ENCODE peak calls at places on chromosomes 1 and 21, in four cellular contexts. One of them, this sample, is unnamed.

GRCh38 chr1:90550616-90551406 is 166.3 kb downstream of the BARHL2 start:
- DNase-seq in upper lobe of left lung: no peak
- DNase-seq in K562: no peak
- DNase-seq in breast epithelium: no peak
- DNase-seq in this sample: no peak

GRCh38 chr21:42878678-42878992 is 704 bp downstream of the WDR4 start:
- DNase-seq in upper lobe of left lung: no peak
- DNase-seq in K562: no peak
- DNase-seq in breast epithelium: no peak
- DNase-seq in this sample: no peak

GRCh38 chr1:30878016-30878415 is 30.5 kb downstream of the SDC3 start:
- DNase-seq in upper lobe of left lung: no peak
- DNase-seq in K562: no peak
- DNase-seq in breast epithelium: no peak
- DNase-seq in this sample: no peak

GRCh38 chr1:20609541-20609940 is 20.6 kb downstream of the CDA start:
- DNase-seq in upper lobe of left lung: no peak
- DNase-seq in K562: no peak
- DNase-seq in breast epithelium: no peak
- DNase-seq in this sample: no peak

GRCh38 chr1:87335175-87335992 is 6.7 kb downstream of the LMO4 start:
- DNase-seq in upper lobe of left lung: peak; percentile 82
- DNase-seq in K562: peak; percentile 85
- DNase-seq in breast epithelium: peak; percentile 62
- DNase-seq in this sample: no peak

GRCh38 chr1:153945131-153945794 is 1.3 kb downstream of the DENND4B start:
- DNase-seq in upper lobe of left lung: peak; percentile 79
- DNase-seq in K562: peak; percentile 77
- DNase-seq in breast epithelium: no peak
- DNase-seq in this sample: no peak

GRCh38 chr21:28754127-28754611 is 238.5 kb downstream of the LTN1 start:
- DNase-seq in upper lobe of left lung: no peak
- DNase-seq in K562: no peak
- DNase-seq in breast epithelium: no peak
- DNase-seq in this sample: peak; percentile 91

GRCh38 chr1:15153184-15153841 is at the start of gene TMEM51:
- DNase-seq in upper lobe of left lung: peak; percentile 83
- DNase-seq in K562: peak; percentile 55
- DNase-seq in breast epithelium: no peak
- DNase-seq in this sample: no peak

GRCh38 chr1:193355179-193355578 is 168.8 kb upstream of the B3GALT2 start:
- DNase-seq in upper lobe of left lung: no peak
- DNase-seq in K562: no peak
- DNase-seq in breast epithelium: no peak
- DNase-seq in this sample: no peak

GRCh38 chr1:110211503-110212164 is 1.5 kb downstream of the KCNC4 start:
- DNase-seq in upper lobe of left lung: no peak
- DNase-seq in K562: no peak
- DNase-seq in breast epithelium: no peak
- DNase-seq in this sample: no peak

GRCh38 chr1:43452789-43453441 is 816 bp downstream of the HYI start:
- DNase-seq in upper lobe of left lung: peak; percentile 61
- DNase-seq in K562: peak; percentile 40
- DNase-seq in breast epithelium: no peak
- DNase-seq in this sample: no peak

GRCh38 chr1:223682502-223682901 is 17.0 kb upstream of the CAPN8 start:
- DNase-seq in upper lobe of left lung: no peak
- DNase-seq in K562: no peak
- DNase-seq in breast epithelium: no peak
- DNase-seq in this sample: no peak

GRCh38 chr1:232142403-232143314 is 487.3 kb downstream of the SIPA1L2 start:
- DNase-seq in upper lobe of left lung: no peak
- DNase-seq in K562: no peak
- DNase-seq in breast epithelium: no peak
- DNase-seq in this sample: peak; percentile 77

GRCh38 chr1:64183985-64184440 is 19.4 kb upstream of the UBE2U start:
- DNase-seq in upper lobe of left lung: no peak
- DNase-seq in K562: no peak
- DNase-seq in breast epithelium: no peak
- DNase-seq in this sample: no peak

GRCh38 chr1:30422251-30422650 is 301.1 kb downstream of the MATN1 start:
- DNase-seq in upper lobe of left lung: no peak
- DNase-seq in K562: no peak
- DNase-seq in breast epithelium: peak; percentile 44
- DNase-seq in this sample: no peak

GRCh38 chr1:170640581-170640980 is 23.4 kb upstream of the PRRX1 start:
- DNase-seq in upper lobe of left lung: no peak
- DNase-seq in K562: no peak
- DNase-seq in breast epithelium: no peak
- DNase-seq in this sample: no peak

GRCh38 chr1:200846421-200846820 is 26.4 kb upstream of the GPR25 start:
- DNase-seq in upper lobe of left lung: no peak
- DNase-seq in K562: no peak
- DNase-seq in breast epithelium: no peak
- DNase-seq in this sample: no peak

GRCh38 chr1:52629021-52629643 is 3.8 kb upstream of the SHISAL2A start:
- DNase-seq in upper lobe of left lung: no peak
- DNase-seq in K562: no peak
- DNase-seq in breast epithelium: no peak
- DNase-seq in this sample: no peak

GRCh38 chr1:77375541-77375940 is 93.7 kb downstream of the AK5 start:
- DNase-seq in upper lobe of left lung: no peak
- DNase-seq in K562: no peak
- DNase-seq in breast epithelium: no peak
- DNase-seq in this sample: no peak

GRCh38 chr1:117512728-117513321 is 93.0 kb upstream of the TENT5C start:
- DNase-seq in upper lobe of left lung: no peak
- DNase-seq in K562: peak; percentile 32
- DNase-seq in breast epithelium: no peak
- DNase-seq in this sample: no peak

GRCh38 chr21:40120944-40121575 is 253.8 kb downstream of the PCP4 start:
- DNase-seq in upper lobe of left lung: no peak
- DNase-seq in K562: peak; percentile 20
- DNase-seq in breast epithelium: no peak
- DNase-seq in this sample: no peak
- TF ChIP-seq CTCF in upper lobe of left lung: peak; percentile 85
- TF ChIP-seq CTCF in K562: peak; percentile 23
- TF ChIP-seq CTCF in breast epithelium: peak; percentile 93
- TF ChIP-seq CTCF in this sample: peak; percentile 48

DNA sequence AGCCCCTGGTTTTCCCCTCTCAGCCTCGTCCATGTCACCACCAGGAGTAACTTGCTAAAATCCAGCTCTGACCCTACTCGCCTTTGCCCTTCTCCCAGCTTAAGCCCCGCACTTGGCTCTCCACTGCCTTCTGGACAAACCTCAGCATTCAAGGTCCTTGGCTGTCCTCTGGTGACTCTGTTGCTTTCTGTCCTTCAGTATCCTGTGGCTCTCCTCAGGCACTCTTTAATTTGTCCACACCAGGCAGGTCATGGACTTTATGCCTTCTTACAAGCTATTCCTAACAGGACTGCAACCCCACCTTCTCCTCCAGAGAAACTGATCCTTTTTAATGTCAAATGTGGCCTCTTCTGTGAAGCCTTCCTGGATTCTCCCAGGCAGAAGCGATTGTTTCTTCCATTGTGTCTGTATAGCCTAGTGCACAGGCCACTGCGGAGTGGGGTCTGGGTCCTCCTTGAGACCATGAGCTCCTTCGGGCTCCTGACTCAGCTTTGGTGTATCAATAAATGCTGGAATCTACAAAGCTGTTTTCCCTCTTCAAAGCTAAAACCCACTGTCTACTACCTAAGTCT is 26.7 kb upstream of the CTPS1 start:
- DNase-seq in upper lobe of left lung: no peak
- DNase-seq in K562: no peak
- DNase-seq in breast epithelium: no peak
- DNase-seq in this sample: no peak
- H3K27me3 ChIP-seq in upper lobe of left lung: no peaks in the 10 kb centered on the region
- H3K27me3 ChIP-seq in K562: peaks cover 10% of the 10 kb centered on the region
- H3K27me3 ChIP-seq in breast epithelium: no peaks in the 10 kb centered on the region
- H3K27me3 ChIP-seq in this sample: no peaks in the 10 kb centered on the region

GRCh38 chr1:167808690-167809089 is 86.9 kb downstream of the MPZL1 start:
- DNase-seq in upper lobe of left lung: no peak
- DNase-seq in K562: no peak
- DNase-seq in breast epithelium: no peak
- DNase-seq in this sample: no peak
- H3K4me3 ChIP-seq in upper lobe of left lung: no peak overlapping the region
- H3K4me3 ChIP-seq in K562: no peak overlapping the region
- H3K4me3 ChIP-seq in breast epithelium: no peak overlapping the region
- H3K4me3 ChIP-seq in this sample: no peak overlapping the region

GRCh38 chr1:183734600-183735036 is 70.3 kb upstream of the RGL1 start:
- DNase-seq in upper lobe of left lung: peak; percentile 27
- DNase-seq in K562: no peak
- DNase-seq in breast epithelium: no peak
- DNase-seq in this sample: peak; percentile 44
- TF ChIP-seq CTCF in upper lobe of left lung: no peak
- TF ChIP-seq CTCF in K562: no peak
- TF ChIP-seq CTCF in breast epithelium: no peak
- TF ChIP-seq CTCF in this sample: no peak

DNA sequence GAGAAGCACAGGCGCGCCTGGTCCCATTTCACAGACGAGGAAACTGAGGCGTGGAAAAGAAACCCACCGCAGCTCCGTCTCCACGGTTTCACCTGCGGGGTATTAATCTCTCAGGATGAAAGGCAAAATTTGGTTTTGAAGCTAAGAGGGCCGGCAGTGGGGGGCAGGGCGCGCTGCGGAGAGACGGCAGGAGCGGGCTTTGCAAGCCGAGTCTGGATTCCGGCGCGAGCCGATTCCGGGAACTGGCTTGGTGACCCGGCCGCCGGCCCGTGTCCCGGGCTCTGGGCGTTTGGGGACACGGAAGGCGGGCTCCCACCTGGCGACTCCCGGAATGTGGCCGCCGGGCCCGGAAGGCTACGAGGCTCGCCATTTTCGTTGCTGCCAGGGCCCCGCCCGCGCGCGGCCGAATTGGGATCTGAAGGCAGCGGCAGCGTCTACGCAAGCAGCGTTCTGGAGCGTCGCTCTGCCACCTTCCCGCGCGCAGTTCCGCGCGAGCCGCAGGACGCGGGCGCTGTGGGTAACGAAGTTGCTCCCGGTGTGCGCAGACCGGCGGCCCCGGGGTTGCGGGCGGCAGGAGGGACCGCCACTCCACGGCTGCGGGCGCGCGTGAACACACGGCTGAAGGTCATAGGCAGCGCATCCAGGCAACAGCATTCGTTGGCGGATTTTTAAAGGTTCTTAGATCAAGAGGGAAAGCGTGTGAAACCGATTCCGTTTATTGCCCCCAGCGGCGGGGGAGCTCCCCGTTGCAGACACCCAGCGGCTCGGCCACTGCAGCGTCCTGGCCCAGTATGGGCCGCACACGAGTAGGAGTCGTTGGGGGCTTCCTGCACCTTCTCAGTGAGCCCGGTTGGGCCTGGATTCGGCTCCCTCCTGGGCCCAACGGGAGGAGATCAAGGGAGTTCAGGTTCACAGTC is 5.4 kb upstream of the PRDM16 start:
- DNase-seq in upper lobe of left lung: peak; percentile 7
- DNase-seq in K562: no peak
- DNase-seq in breast epithelium: peak; percentile 51
- DNase-seq in this sample: no peak
- H3K27me3 ChIP-seq in upper lobe of left lung: peaks cover 46% of the 10 kb centered on the region
- H3K27me3 ChIP-seq in K562: no peaks in the 10 kb centered on the region
- H3K27me3 ChIP-seq in breast epithelium: peaks cover 6% of the 10 kb centered on the region
- H3K27me3 ChIP-seq in this sample: peaks cover 42% of the 10 kb centered on the region

DNA sequence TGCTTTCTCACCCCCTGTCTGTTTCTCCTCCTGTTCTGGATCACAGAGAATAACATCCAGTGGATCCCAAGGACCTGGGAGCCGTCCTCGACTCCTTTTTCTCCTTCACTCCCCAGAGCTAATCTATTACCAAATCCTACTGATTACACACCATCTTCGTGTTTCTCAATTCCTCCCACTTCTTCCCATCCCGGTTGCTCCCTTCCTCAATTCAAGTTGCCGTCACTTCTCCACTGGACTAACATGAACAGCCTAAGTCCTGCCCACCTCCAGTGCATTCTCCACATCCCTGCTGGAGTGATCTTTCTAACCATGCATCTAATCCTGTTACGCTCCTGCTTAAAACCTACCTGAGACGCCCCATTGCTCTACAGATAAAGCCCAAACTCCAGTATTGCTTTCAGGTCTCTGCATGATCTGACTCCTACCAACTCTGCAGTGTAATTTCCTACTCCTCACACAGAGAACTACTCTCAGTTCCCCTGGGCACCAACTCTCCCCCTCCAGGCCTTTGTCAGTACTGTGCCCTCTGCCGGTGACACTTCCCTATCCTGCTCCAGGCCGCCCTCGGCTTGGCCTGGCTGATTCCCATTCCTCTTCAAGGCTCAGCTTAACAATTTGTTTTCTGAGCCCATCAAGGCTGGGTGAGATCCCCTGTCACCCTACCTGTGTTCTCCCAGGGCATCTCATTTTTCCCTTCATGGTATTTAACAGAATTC is 2.4 kb downstream of the SLAMF8 start:
- DNase-seq in upper lobe of left lung: peak; percentile 73
- DNase-seq in K562: peak; percentile 52
- DNase-seq in breast epithelium: no peak
- DNase-seq in this sample: no peak
- H3K4me3 ChIP-seq in upper lobe of left lung: no peak overlapping the region
- H3K4me3 ChIP-seq in K562: no peak overlapping the region
- H3K4me3 ChIP-seq in breast epithelium: no peak overlapping the region
- H3K4me3 ChIP-seq in this sample: no peak overlapping the region

GRCh38 chr1:26608895-26609294 is 79.3 kb downstream of the RPS6KA1 start:
- DNase-seq in upper lobe of left lung: no peak
- DNase-seq in K562: no peak
- DNase-seq in breast epithelium: no peak
- DNase-seq in this sample: no peak
- TF ChIP-seq CTCF in upper lobe of left lung: no peak
- TF ChIP-seq CTCF in K562: peak; percentile 2
- TF ChIP-seq CTCF in breast epithelium: no peak
- TF ChIP-seq CTCF in this sample: no peak

DNA sequence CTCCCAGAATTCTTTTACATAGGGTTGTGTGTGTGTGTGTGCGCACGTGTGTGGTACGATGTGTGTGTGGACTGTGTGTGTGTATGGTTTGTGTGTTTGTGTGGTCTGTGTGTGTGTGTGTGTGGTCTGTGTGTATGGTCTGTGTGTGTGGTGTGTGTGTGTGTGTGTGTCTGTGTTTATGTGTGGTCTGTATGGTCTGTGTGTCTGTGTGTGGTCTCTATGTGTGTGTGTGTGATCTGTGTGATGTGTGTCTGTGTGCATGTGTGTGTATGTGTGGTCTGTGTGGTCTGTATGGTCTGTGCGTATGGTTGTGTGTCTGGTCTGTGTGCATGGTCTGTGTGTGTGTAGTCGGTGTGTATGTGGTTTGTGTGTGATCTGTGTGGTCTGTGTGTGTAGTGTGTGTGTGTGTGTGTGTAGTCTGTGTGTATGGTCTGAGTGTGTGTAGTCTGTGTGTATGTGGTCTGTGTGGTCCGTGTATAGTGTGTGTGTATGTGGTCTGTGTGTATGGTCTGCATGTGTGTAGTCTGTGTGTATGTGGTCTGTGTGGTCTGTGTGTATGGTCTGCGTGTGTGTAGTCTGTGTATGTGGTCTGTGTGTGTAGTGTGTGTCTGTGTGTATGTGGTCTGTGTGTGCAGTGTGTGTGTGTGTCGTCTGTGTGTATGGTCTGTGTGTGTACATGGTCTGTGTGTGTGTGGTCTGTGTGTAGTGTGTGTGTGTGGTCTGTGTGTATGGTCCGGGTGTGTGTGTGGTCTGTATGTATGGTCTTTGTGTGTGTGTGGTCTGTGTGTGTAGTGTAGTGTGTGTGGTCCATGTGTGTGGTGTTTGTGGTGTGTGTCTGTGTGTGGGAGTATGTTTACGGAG is 46.8 kb downstream of the RHOU start:
- DNase-seq in upper lobe of left lung: no peak
- DNase-seq in K562: no peak
- DNase-seq in breast epithelium: no peak
- DNase-seq in this sample: no peak
- H3K27me3 ChIP-seq in upper lobe of left lung: no peaks in the 10 kb centered on the region
- H3K27me3 ChIP-seq in K562: peaks cover 3% of the 10 kb centered on the region
- H3K27me3 ChIP-seq in breast epithelium: no peaks in the 10 kb centered on the region
- H3K27me3 ChIP-seq in this sample: peaks cover 2% of the 10 kb centered on the region

GRCh38 chr1:182600745-182601415 is 3.3 kb downstream of the RGS16 start:
- DNase-seq in upper lobe of left lung: no peak
- DNase-seq in K562: no peak
- DNase-seq in breast epithelium: no peak
- DNase-seq in this sample: no peak
- H3K4me3 ChIP-seq in upper lobe of left lung: no peak overlapping the region
- H3K4me3 ChIP-seq in K562: no peak overlapping the region
- H3K4me3 ChIP-seq in breast epithelium: no peak overlapping the region
- H3K4me3 ChIP-seq in this sample: no peak overlapping the region

This sample was measured in BJ.